ENCODE peak calls at places on chromosomes 13 and 19, in six cellular contexts. One of them, this sample, is unnamed.

GRCh38 chr19:4187313-4188122 is 5.0 kb downstream of the ANKRD24 start:
- DNase-seq in lung: no peak
- DNase-seq in WERI-Rb-1: no peak
- DNase-seq in GM23338: no peak
- DNase-seq in neural progenitor cell: no peak
- DNase-seq in astrocyte of the spinal cord: no peak
- DNase-seq in this sample: no peak

GRCh38 chr19:18506101-18506534 is 15.8 kb downstream of the ELL start:
- DNase-seq in lung: no peak
- DNase-seq in WERI-Rb-1: no peak
- DNase-seq in astrocyte of the spinal cord: no peak
- DNase-seq in GM23338: no peak
- DNase-seq in neural progenitor cell: no peak
- DNase-seq in this sample: no peak

GRCh38 chr13:21006141-21007005 is 55.0 kb downstream of the LATS2 start:
- DNase-seq in lung: no peak
- DNase-seq in GM23338: no peak
- DNase-seq in WERI-Rb-1: no peak
- DNase-seq in astrocyte of the spinal cord: no peak
- DNase-seq in neural progenitor cell: peak; percentile 36
- DNase-seq in this sample: no peak

GRCh38 chr19:38729653-38730469 is 14.4 kb downstream of the CAPN12 start:
- DNase-seq in WERI-Rb-1: peak; percentile 88
- DNase-seq in GM23338: peak; percentile 91
- DNase-seq in lung: peak; percentile 74
- DNase-seq in astrocyte of the spinal cord: peak; percentile 51
- DNase-seq in neural progenitor cell: peak; percentile 88
- DNase-seq in this sample: no peak

GRCh38 chr19:53652476-53652875 is 20.7 kb downstream of the DPRX start:
- DNase-seq in lung: no peak
- DNase-seq in astrocyte of the spinal cord: no peak
- DNase-seq in WERI-Rb-1: no peak
- DNase-seq in neural progenitor cell: no peak
- DNase-seq in GM23338: no peak
- DNase-seq in this sample: no peak

GRCh38 chr13:66689628-66690027 is 540.5 kb downstream of the PCDH9 start:
- DNase-seq in lung: no peak
- DNase-seq in astrocyte of the spinal cord: peak; percentile 54
- DNase-seq in neural progenitor cell: peak; percentile 19
- DNase-seq in GM23338: peak; percentile 9
- DNase-seq in WERI-Rb-1: peak; percentile 13
- DNase-seq in this sample: no peak

GRCh38 chr19:45117666-45118065 is 24.7 kb downstream of the PPP1R37 start:
- DNase-seq in GM23338: no peak
- DNase-seq in astrocyte of the spinal cord: no peak
- DNase-seq in lung: no peak
- DNase-seq in WERI-Rb-1: no peak
- DNase-seq in neural progenitor cell: no peak
- DNase-seq in this sample: no peak

GRCh38 chr19:48859711-48860572 is 8.5 kb downstream of the PLEKHA4 start:
- DNase-seq in WERI-Rb-1: no peak
- DNase-seq in GM23338: peak; percentile 97
- DNase-seq in astrocyte of the spinal cord: no peak
- DNase-seq in lung: peak; percentile 78
- DNase-seq in neural progenitor cell: peak; percentile 37
- DNase-seq in this sample: no peak

GRCh38 chr19:31902821-31903220 is 442.6 kb upstream of the ZNF507 start:
- DNase-seq in WERI-Rb-1: no peak
- DNase-seq in lung: no peak
- DNase-seq in neural progenitor cell: no peak
- DNase-seq in GM23338: no peak
- DNase-seq in astrocyte of the spinal cord: no peak
- DNase-seq in this sample: no peak

GRCh38 chr19:10863107-10863700 is 8.1 kb upstream of the CARM1 start:
- DNase-seq in WERI-Rb-1: no peak
- DNase-seq in astrocyte of the spinal cord: peak; percentile 56
- DNase-seq in lung: no peak
- DNase-seq in GM23338: no peak
- DNase-seq in neural progenitor cell: no peak
- DNase-seq in this sample: no peak

GRCh38 chr19:4181053-4181508 is 1.3 kb downstream of the SIRT6 start:
- DNase-seq in GM23338: no peak
- DNase-seq in neural progenitor cell: no peak
- DNase-seq in astrocyte of the spinal cord: no peak
- DNase-seq in WERI-Rb-1: no peak
- DNase-seq in lung: no peak
- DNase-seq in this sample: no peak

GRCh38 chr13:107680115-107680514 is 535.2 kb downstream of the LIG4 start:
- DNase-seq in neural progenitor cell: no peak
- DNase-seq in WERI-Rb-1: peak; percentile 57
- DNase-seq in astrocyte of the spinal cord: peak; percentile 3
- DNase-seq in GM23338: no peak
- DNase-seq in lung: no peak
- DNase-seq in this sample: no peak

GRCh38 chr19:19562665-19563347 is 24.7 kb downstream of the CILP2 start:
- DNase-seq in astrocyte of the spinal cord: no peak
- DNase-seq in WERI-Rb-1: no peak
- DNase-seq in neural progenitor cell: peak; percentile 35
- DNase-seq in lung: no peak
- DNase-seq in GM23338: peak; percentile 54
- DNase-seq in this sample: no peak
- TF ChIP-seq CTCF in astrocyte of the spinal cord: no peak
- TF ChIP-seq CTCF in WERI-Rb-1: peak; percentile 49
- TF ChIP-seq CTCF in neural progenitor cell: peak; percentile 25
- TF ChIP-seq CTCF in lung: no peak
- TF ChIP-seq CTCF in GM23338: peak; percentile 41
- TF ChIP-seq CTCF in this sample: no peak

GRCh38 chr13:82593239-82593638 is 1289.0 kb downstream of the SLITRK1 start:
- DNase-seq in neural progenitor cell: no peak
- DNase-seq in astrocyte of the spinal cord: no peak
- DNase-seq in GM23338: no peak
- DNase-seq in WERI-Rb-1: no peak
- DNase-seq in lung: no peak
- DNase-seq in this sample: no peak
- TF ChIP-seq CTCF in neural progenitor cell: no peak
- TF ChIP-seq CTCF in astrocyte of the spinal cord: no peak
- TF ChIP-seq CTCF in GM23338: no peak
- TF ChIP-seq CTCF in WERI-Rb-1: no peak
- TF ChIP-seq CTCF in lung: no peak
- TF ChIP-seq CTCF in this sample: no peak

GRCh38 chr13:32581177-32581786 is 5.0 kb upstream of the PDS5B start:
- DNase-seq in neural progenitor cell: peak; percentile 8
- DNase-seq in GM23338: peak; percentile 33
- DNase-seq in WERI-Rb-1: no peak
- DNase-seq in astrocyte of the spinal cord: peak; percentile 40
- DNase-seq in lung: no peak
- DNase-seq in this sample: no peak
- TF ChIP-seq CTCF in neural progenitor cell: peak; percentile 63
- TF ChIP-seq CTCF in GM23338: peak; percentile 66
- TF ChIP-seq CTCF in WERI-Rb-1: peak; percentile 9
- TF ChIP-seq CTCF in astrocyte of the spinal cord: peak; percentile 53
- TF ChIP-seq CTCF in lung: peak; percentile 29
- TF ChIP-seq CTCF in this sample: peak; percentile 29

GRCh38 chr19:46784262-46785053 is 3.9 kb downstream of the SLC1A5 start:
- DNase-seq in lung: peak; percentile 90
- DNase-seq in astrocyte of the spinal cord: peak; percentile 91
- DNase-seq in GM23338: peak; percentile 82
- DNase-seq in neural progenitor cell: peak; percentile 74
- DNase-seq in WERI-Rb-1: peak; percentile 78
- DNase-seq in this sample: no peak
- TF ChIP-seq CTCF in lung: no peak
- TF ChIP-seq CTCF in astrocyte of the spinal cord: peak; percentile 49
- TF ChIP-seq CTCF in GM23338: peak; percentile 64
- TF ChIP-seq CTCF in neural progenitor cell: peak; percentile 56
- TF ChIP-seq CTCF in WERI-Rb-1: no peak
- TF ChIP-seq CTCF in this sample: peak; percentile 35

DNA sequence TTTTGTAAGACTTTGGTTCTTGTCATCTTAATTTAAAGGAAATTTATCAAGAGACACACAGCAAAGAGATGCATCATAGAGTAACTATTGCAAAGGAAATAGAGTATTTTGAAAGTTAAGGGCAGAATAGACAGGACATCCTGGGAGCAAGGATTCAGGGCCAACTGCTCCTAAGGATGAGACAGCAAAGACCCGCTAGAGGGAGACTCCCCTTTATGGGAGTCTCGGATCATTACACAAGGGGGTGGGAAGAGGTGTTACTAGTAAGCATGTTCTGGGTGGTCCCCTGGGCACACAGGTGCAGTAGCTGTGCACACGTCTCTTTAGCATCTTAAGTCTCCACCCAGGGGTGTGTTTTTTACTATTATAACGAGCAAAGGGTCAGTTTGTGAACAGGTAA is 9.6 kb downstream of the ZSCAN5C start:
- DNase-seq in neural progenitor cell: peak; percentile 11
- DNase-seq in WERI-Rb-1: no peak
- DNase-seq in GM23338: peak; percentile 23
- DNase-seq in astrocyte of the spinal cord: no peak
- DNase-seq in lung: no peak
- DNase-seq in this sample: no peak
- TF ChIP-seq CTCF in neural progenitor cell: peak; percentile 23
- TF ChIP-seq CTCF in WERI-Rb-1: no peak
- TF ChIP-seq CTCF in GM23338: peak; percentile 18
- TF ChIP-seq CTCF in astrocyte of the spinal cord: no peak
- TF ChIP-seq CTCF in lung: no peak
- TF ChIP-seq CTCF in this sample: no peak

DNA sequence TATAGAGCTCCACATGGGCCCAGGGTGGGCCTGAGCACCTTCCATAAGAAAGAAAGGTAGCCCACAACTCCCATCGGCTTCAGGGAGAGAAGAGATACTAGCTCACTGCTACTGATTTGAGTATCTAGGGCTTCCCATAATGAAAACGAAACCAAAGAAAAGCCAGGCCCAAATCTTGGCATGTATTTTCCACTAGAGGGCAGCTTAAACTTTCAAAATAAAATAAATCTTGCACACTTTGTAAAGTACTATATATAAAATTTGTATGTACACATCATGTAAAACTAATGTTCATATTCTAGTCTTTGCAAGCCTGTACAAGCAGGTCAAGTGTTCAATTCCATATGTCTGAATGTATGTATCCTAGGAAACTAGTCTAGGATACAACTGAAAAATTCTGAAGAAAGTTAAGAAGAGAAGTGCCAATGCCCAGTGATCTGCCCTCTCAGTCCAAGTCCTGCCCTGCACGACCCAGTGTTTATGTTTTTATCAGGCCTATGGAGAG is 475.9 kb downstream of the UQCRFS1 start:
- DNase-seq in GM23338: peak; percentile 65
- DNase-seq in neural progenitor cell: peak; percentile 35
- DNase-seq in lung: no peak
- DNase-seq in astrocyte of the spinal cord: peak; percentile 22
- DNase-seq in WERI-Rb-1: no peak
- DNase-seq in this sample: peak; percentile 11
- TF ChIP-seq CTCF in GM23338: peak; percentile 84
- TF ChIP-seq CTCF in neural progenitor cell: peak; percentile 69
- TF ChIP-seq CTCF in lung: peak; percentile 6
- TF ChIP-seq CTCF in astrocyte of the spinal cord: peak; percentile 41
- TF ChIP-seq CTCF in WERI-Rb-1: peak; percentile 13
- TF ChIP-seq CTCF in this sample: peak; percentile 40

GRCh38 chr19:372306-372890 is 27.8 kb upstream of the MIER2 start:
- DNase-seq in neural progenitor cell: no peak
- DNase-seq in lung: no peak
- DNase-seq in WERI-Rb-1: no peak
- DNase-seq in astrocyte of the spinal cord: peak; percentile 71
- DNase-seq in GM23338: no peak
- DNase-seq in this sample: peak; percentile 59

GRCh38 chr19:369256-369655 is 24.7 kb upstream of the MIER2 start:
- DNase-seq in astrocyte of the spinal cord: no peak
- DNase-seq in lung: no peak
- DNase-seq in GM23338: no peak
- DNase-seq in neural progenitor cell: no peak
- DNase-seq in WERI-Rb-1: no peak
- DNase-seq in this sample: no peak

GRCh38 chr19:371501-372160 is 27.0 kb upstream of the MIER2 start:
- DNase-seq in astrocyte of the spinal cord: no peak
- DNase-seq in neural progenitor cell: no peak
- DNase-seq in GM23338: no peak
- DNase-seq in lung: no peak
- DNase-seq in WERI-Rb-1: no peak
- DNase-seq in this sample: no peak

GRCh38 chr19:369876-370275 is 25.3 kb upstream of the MIER2 start:
- DNase-seq in lung: no peak
- DNase-seq in WERI-Rb-1: no peak
- DNase-seq in astrocyte of the spinal cord: no peak
- DNase-seq in neural progenitor cell: no peak
- DNase-seq in GM23338: no peak
- DNase-seq in this sample: no peak

DNA sequence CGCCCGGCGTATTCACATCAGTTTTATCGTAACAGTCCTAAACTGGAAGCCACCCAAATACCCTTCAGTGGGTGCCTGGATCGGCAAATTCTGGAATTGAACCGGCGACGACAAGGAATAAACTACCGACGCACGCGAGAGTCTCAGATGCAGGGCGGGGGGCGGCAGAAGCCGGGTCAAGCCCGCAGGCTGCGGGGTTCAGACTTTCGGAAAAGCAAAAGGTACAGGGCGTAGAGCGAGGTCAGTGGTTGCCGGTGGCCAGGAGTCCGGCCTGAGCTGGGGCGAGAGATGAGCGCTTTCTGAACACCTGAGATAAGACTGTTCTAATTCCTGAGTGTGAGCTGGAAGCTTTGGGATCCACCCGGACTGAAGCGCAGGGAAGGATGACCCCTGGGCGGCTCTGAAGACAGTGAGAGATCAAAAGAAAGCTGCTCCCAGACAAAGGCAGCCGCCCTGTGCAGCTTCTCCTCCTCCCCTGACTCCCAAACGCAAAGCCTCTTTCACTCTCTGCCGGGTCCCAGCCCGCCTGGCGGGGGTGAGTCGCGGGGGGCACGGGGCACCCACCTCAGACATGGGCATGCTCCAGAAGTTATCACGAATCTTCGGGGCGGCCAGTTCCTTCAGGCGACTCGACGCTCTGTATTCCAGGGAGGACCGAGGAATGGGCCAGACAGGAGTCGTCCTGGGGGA is 26.2 kb upstream of the MIER2 start:
- DNase-seq in lung: no peak
- DNase-seq in WERI-Rb-1: no peak
- DNase-seq in astrocyte of the spinal cord: no peak
- DNase-seq in GM23338: no peak
- DNase-seq in neural progenitor cell: no peak
- DNase-seq in this sample: no peak
- TF ChIP-seq CTCF in lung: no peak
- TF ChIP-seq CTCF in WERI-Rb-1: no peak
- TF ChIP-seq CTCF in astrocyte of the spinal cord: no peak
- TF ChIP-seq CTCF in GM23338: no peak
- TF ChIP-seq CTCF in neural progenitor cell: no peak
- TF ChIP-seq CTCF in this sample: no peak